ENCODE peak calls at places on chromosomes 6 and 20, in four cellular contexts. C, O, U and Q are unnamed samples.

GRCh38 chr6:43059168-43060033 is at the start of the genes KLC4 and MRPL2:
- DNase-seq in C (peak), O (peak), U (peak), Q (peak)

GRCh38 chr6:158387036-158387435 is 74.8 kb downstream of the TULP4 start:
- DNase-seq in C (no peak), O (no peak), U (no peak), Q (no peak)

GRCh38 chr6:168184701-168185100 is 105.7 kb upstream of the FRMD1 start:
- DNase-seq in C (no peak), O (no peak), U (no peak), Q (no peak)

GRCh38 chr6:156848123-156848522 is 70.9 kb downstream of the ARID1B start:
- DNase-seq in C (no peak), O (no peak), U (no peak), Q (no peak)

GRCh38 chr6:107679457-107679856 is 144.7 kb downstream of the SCML4 start:
- DNase-seq in C (peak), O (no peak), U (peak), Q (peak)

GRCh38 chr20:36624068-36624813 is 18.7 kb downstream of the RAB5IF start:
- DNase-seq in C (peak), O (no peak), U (no peak), Q (no peak)

GRCh38 chr6:3478341-3478740 is 21.5 kb upstream of the SLC22A23 start:
- DNase-seq in C (no peak), O (no peak), U (no peak), Q (no peak)

GRCh38 chr6:165679326-165679725 is 16.3 kb upstream of the PDE10A start:
- DNase-seq in C (no peak), O (no peak), U (no peak), Q (no peak)

GRCh38 chr20:62959998-62960436 is 7.5 kb downstream of the SLC17A9 start:
- DNase-seq in C (no peak), O (no peak), U (no peak), Q (no peak)

GRCh38 chr20:51628533-51629398 is 86.2 kb upstream of the NFATC2 start:
- DNase-seq in C (no peak), O (no peak), U (peak), Q (peak)

GRCh38 chr20:49505518-49505917 is 23.1 kb upstream of the KCNB1 start:
- DNase-seq in C (peak), O (no peak), U (no peak), Q (peak)

GRCh38 chr6:24495516-24495847 is 713 bp downstream of the ALDH5A1 start:
- DNase-seq in C (peak), O (peak), U (peak), Q (peak)

GRCh38 chr6:105594821-105595220 is 191.9 kb upstream of the PREP start:
- DNase-seq in C (no peak), O (no peak), U (peak), Q (no peak)

GRCh38 chr20:40587038-40587437 is 102.0 kb downstream of the MAFB start:
- DNase-seq in C (no peak), O (no peak), U (no peak), Q (no peak)

GRCh38 chr20:18258126-18258860 is 30.0 kb upstream of the ZNF133 start:
- DNase-seq in C (no peak), O (no peak), U (no peak), Q (no peak)

GRCh38 chr6:41664271-41664670 is 26.0 kb downstream of the MDFI start:
- DNase-seq in C (no peak), O (no peak), U (no peak), Q (no peak)

GRCh38 chr6:77173472-77174074 is 289.7 kb downstream of the HTR1B start:
- DNase-seq in C (no peak), O (no peak), U (peak), Q (peak)

GRCh38 chr6:18280084-18280483 is 15.8 kb upstream of the DEK start:
- DNase-seq in C (no peak), O (no peak), U (peak), Q (no peak)

GRCh38 chr6:129115491-129115890 is 232.6 kb downstream of the LAMA2 start:
- DNase-seq in C (no peak), O (no peak), U (no peak), Q (no peak)

GRCh38 chr6:143449731-143450452 is 603 bp downstream of the ADAT2 start:
- DNase-seq in C (no peak), O (peak), U (peak), Q (peak)

GRCh38 chr6:152170702-152171667 is 363.5 kb downstream of the ESR1 start:
- DNase-seq in C (no peak), O (no peak), U (peak), Q (peak)

GRCh38 chr6:146719387-146719786 is 120.6 kb downstream of the ADGB start:
- DNase-seq in C (no peak), O (no peak), U (no peak), Q (no peak)

GRCh38 chr6:111711476-111711875 is 105.8 kb upstream of the TRAF3IP2 start:
- DNase-seq in C (peak), O (no peak), U (no peak), Q (no peak)

GRCh38 chr6:167091149-167092107 is 31.5 kb upstream of the CCR6 start:
- DNase-seq in C (peak), O (no peak), U (no peak), Q (no peak)

GRCh38 chr6:35062676-35063574 is 78.2 kb downstream of the TCP11 start:
- DNase-seq in C (peak), O (no peak), U (no peak), Q (no peak)

GRCh38 chr6:55003726-55004415 is 157.3 kb downstream of the FAM83B start:
- DNase-seq in C (no peak), O (no peak), U (no peak), Q (no peak)

GRCh38 chr6:132053523-132053922 is 102.4 kb upstream of the CCN2 start:
- DNase-seq in C (no peak), O (no peak), U (no peak), Q (no peak)

GRCh38 chr20:45341939-45342862 is 6.0 kb downstream of the SDC4 start:
- DNase-seq in C (peak), O (peak), U (no peak), Q (peak)

GRCh38 chr20:60962367-60963045 is 289.6 kb upstream of the CDH4 start:
- DNase-seq in C (no peak), O (no peak), U (no peak), Q (no peak)

GRCh38 chr6:74646461-74646860 is 559.4 kb downstream of the COL12A1 start:
- DNase-seq in C (no peak), O (no peak), U (no peak), Q (no peak)

GRCh38 chr6:5653801-5654200 is 352.9 kb downstream of the NRN1 start:
- DNase-seq in C (peak), O (no peak), U (no peak), Q (no peak)

GRCh38 chr20:1871807-1872455 is 23.3 kb upstream of the SIRPA start:
- DNase-seq in C (no peak), O (no peak), U (peak), Q (no peak)

GRCh38 chr6:168577496-168577895 is 136.5 kb downstream of the SMOC2 start:
- DNase-seq in C (no peak), O (no peak), U (no peak), Q (no peak)

GRCh38 chr6:45900808-45901752 is 114.6 kb downstream of the CLIC5 start:
- DNase-seq in C (no peak), O (peak), U (peak), Q (peak)

GRCh38 chr20:17615645-17616479 is 46.0 kb downstream of the DSTN start:
- DNase-seq in C (no peak), O (peak), U (no peak), Q (no peak)

GRCh38 chr6:98583506-98583905 is 250.9 kb upstream of the POU3F2 start:
- DNase-seq in C (no peak), O (no peak), U (no peak), Q (no peak)

GRCh38 chr20:35698298-35699126 is 640 bp downstream of the NFS1 start:
- DNase-seq in C (no peak), O (no peak), U (peak), Q (no peak)

GRCh38 chr6:30113843-30114242 is 953 bp upstream of the TRIM31 start:
- DNase-seq in C (no peak), O (no peak), U (no peak), Q (no peak)

GRCh38 chr6:30112402-30113376 is at the start of gene TRIM31:
- DNase-seq in C (no peak), O (no peak), U (no peak), Q (no peak)

GRCh38 chr6:30107756-30108155 is 5.1 kb downstream of the TRIM31 start:
- DNase-seq in C (no peak), O (no peak), U (peak), Q (no peak)

GRCh38 chr6:30113377-30113759 is 478 bp upstream of the TRIM31 start:
- DNase-seq in C (no peak), O (no peak), U (no peak), Q (no peak)

GRCh38 chr6:30111266-30111856 is 1.5 kb downstream of the TRIM31 start:
- DNase-seq in C (no peak), O (no peak), U (no peak), Q (no peak)
- H3K4me3 ChIP-seq in C (no peak), O (no peak), U (no peak), Q (no peak)

GRCh38 chr20:24492031-24492607 is 22.7 kb downstream of the SYNDIG1 start:
- DNase-seq in C (no peak), O (no peak), U (no peak), Q (no peak)
- TF ChIP-seq CTCF in C (peak), O (no peak), U (no peak), Q (no peak)

GRCh38 chr20:57709823-57710799 is at the start of gene PMEPA1:
- DNase-seq in C (peak), O (peak), U (peak), Q (peak)

GRCh38 chr20:57711826-57712225 is 2.0 kb upstream of the PMEPA1 start:
- DNase-seq in C (no peak), O (no peak), U (no peak), Q (no peak)

GRCh38 chr20:57712851-57713504 is 3.2 kb upstream of the PMEPA1 start:
- DNase-seq in C (no peak), O (no peak), U (no peak), Q (no peak)

GRCh38 chr20:57710841-57711240 is 1.0 kb upstream of the PMEPA1 start:
- DNase-seq in C (no peak), O (no peak), U (no peak), Q (no peak)

GRCh38 chr20:57711311-57711712 is 1.5 kb upstream of the PMEPA1 start:
- DNase-seq in C (no peak), O (no peak), U (peak), Q (no peak)
- H3K4me3 ChIP-seq in C (no peak), O (peak), U (no peak), Q (no peak)

DNA sequence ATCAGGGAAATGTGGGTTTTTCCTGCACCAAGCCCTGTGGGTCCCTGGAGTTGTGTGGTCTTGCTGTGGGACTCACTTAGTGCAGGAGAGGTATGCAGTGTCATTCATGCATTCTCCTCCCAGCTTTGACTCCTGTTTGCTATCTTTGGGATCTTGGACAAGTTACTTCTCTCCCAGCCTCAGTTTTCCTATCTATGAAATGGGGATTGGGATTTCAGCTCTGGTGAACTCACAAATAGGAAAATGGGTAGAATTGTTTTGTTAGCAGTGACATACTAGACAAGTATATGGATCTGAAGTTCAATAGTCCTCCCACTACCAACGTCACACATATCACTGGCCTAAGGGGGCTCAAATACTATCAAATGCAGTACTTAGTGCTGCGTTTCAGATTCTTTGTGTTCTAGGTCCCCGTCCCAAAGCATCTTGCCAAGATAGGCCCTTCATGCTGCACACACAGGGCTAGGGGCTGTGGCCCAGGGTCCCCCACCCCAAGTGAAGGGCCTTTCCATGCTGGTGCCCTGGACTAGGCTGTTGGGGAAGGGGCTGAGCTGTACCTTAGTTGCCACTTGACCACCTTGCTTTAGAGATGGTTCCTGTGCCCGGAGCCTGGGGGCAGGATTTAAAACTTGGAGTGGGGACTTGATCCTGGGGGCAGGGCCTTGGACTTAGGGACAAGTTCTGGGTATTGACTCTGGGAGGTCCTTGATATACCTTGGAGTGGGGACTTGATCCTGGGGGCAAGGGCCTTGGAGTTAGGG is 98.0 kb downstream of the TOX2 start:
- DNase-seq in C (no peak), O (no peak), U (no peak), Q (no peak)
- TF ChIP-seq CTCF in C (no peak), O (no peak), U (no peak), Q (no peak)

GRCh38 chr6:27811383-27811782 is 100.8 kb downstream of the OR2B2 start:
- DNase-seq in C (no peak), O (no peak), U (no peak), Q (no peak)
- H3K4me3 ChIP-seq in C (no peak), O (no peak), U (peak), Q (peak)

GRCh38 chr6:26455357-26455970 is 2.3 kb upstream of the BTN2A1 start:
- DNase-seq in C (no peak), O (no peak), U (peak), Q (no peak)

GRCh38 chr6:26454641-26455040 is 3.1 kb upstream of the BTN2A1 start:
- DNase-seq in C (no peak), O (no peak), U (no peak), Q (no peak)

GRCh38 chr6:26459023-26459810 is 1.5 kb downstream of the BTN2A1 start:
- DNase-seq in C (no peak), O (no peak), U (peak), Q (no peak)

GRCh38 chr6:26457407-26457795 is 354 bp upstream of the BTN2A1 start:
- DNase-seq in C (no peak), O (no peak), U (no peak), Q (no peak)

DNA sequence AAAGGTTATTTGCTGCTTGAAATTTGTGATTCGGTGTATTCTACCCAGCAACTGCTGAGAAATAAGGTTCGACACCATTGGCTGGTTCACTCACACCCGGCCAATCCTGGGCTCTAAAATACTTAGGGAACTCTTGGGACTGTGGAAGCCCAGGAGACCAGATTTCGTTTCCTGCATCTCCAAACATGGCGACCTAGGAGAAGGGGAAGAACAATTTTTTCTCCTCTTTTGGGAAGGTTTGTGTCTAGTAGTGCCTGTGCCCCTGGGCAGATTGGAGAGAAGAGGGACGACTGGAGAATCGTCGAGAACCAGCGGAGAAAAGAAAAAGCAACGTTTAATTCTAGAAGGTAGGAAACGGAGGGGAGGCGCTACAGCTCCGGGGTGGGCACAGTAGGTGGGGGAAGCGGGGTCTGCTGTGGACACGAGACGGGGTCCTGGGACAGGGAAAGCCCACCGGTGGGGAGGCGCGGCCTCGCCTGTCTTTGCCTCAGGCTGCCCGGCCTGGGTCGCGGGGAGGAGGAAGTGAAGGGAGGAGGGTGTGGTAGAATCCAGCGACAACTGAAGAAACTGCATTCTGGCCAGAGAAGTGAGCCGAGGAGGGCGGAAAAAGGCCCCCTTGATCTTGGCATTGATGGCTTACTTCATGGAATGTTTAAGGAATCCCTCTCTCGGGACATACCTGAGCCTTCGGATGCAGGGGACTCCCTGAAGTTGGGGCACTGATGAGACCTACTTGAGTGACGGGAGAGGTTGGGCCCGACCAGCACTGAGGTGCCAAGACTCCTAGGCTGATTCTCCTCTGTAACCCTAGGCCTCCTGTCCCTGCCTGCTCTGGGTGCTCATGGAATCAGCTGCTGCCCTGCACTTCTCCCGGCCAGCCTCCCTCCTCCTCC is at the start of gene BTN2A1:
- DNase-seq in C (peak), O (peak), U (peak), Q (peak)
- TF ChIP-seq CTCF in C (no peak), O (no peak), U (no peak), Q (no peak)

GRCh38 chr6:21438986-21439352 is 154.6 kb upstream of the SOX4 start:
- DNase-seq in C (no peak), O (no peak), U (no peak), Q (no peak)

GRCh38 chr6:21441386-21441785 is 152.2 kb upstream of the SOX4 start:
- DNase-seq in C (no peak), O (no peak), U (peak), Q (peak)

GRCh38 chr6:21436625-21437024 is 156.9 kb upstream of the SOX4 start:
- DNase-seq in C (no peak), O (no peak), U (no peak), Q (no peak)

GRCh38 chr6:21438237-21438985 is 155.1 kb upstream of the SOX4 start:
- DNase-seq in C (no peak), O (no peak), U (peak), Q (no peak)

DNA sequence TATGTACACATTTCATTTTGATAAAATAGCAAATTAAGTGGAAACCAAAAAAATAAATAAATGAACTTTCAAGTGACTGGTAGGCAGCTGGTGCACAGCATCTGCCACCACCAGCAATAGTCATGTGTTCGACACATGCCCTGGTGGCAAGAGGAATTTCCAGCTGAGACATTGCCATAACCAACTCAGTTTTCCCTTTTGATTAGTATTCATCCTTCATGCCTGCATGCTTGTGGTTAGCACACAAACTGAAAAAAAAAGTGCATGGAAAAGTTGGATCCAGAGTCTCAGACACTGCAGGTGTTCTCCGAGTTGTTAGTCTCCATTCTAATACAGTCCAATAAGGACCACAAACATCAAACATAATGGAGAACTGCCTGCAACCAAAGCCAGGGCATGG is 156.0 kb upstream of the SOX4 start:
- DNase-seq in C (no peak), O (no peak), U (no peak), Q (no peak)
- H3K4me3 ChIP-seq in C (no peak), O (no peak), U (no peak), Q (no peak)